ENCODE peak calls at places on chromosomes 6 and 20, in nine cellular contexts. One of them, this sample, is unnamed.

GRCh38 chr20:29119141-29119540 is 2138.3 kb upstream of the DEFB115 start:
- DNase-seq in NCI-H1105: no peak
- DNase-seq in stimulated activated CD4-positive, alpha-beta T cell treated with anti-CD3 and anti-CD28 coated beads, Interleukin-4, amount 100 ng/mL, for 24 hours: no peak
- DNase-seq in T-cell: no peak
- DNase-seq in dorsolateral prefrontal cortex: no peak
- DNase-seq in nephron progenitor cell: no peak
- DNase-seq in adipocyte: no peak
- DNase-seq in activated T-cell treated with anti-CD3 and anti-CD28 coated beads for 1 hour: no peak
- DNase-seq in non-pigmented ciliary epithelial cell: no peak
- DNase-seq in this sample: no peak

GRCh38 chr6:14661188-14661587 is 543.6 kb downstream of the CD83 start:
- DNase-seq in stimulated activated CD4-positive, alpha-beta T cell treated with anti-CD3 and anti-CD28 coated beads, Interleukin-4, amount 100 ng/mL, for 24 hours: peak
- DNase-seq in T-cell: peak
- DNase-seq in dorsolateral prefrontal cortex: no peak
- DNase-seq in nephron progenitor cell: no peak
- DNase-seq in adipocyte: no peak
- DNase-seq in NCI-H1105: no peak
- DNase-seq in activated T-cell treated with anti-CD3 and anti-CD28 coated beads for 1 hour: peak
- DNase-seq in non-pigmented ciliary epithelial cell: no peak
- DNase-seq in this sample: no peak

GRCh38 chr6:165597821-165598220 is 65.2 kb downstream of the PDE10A start:
- DNase-seq in stimulated activated CD4-positive, alpha-beta T cell treated with anti-CD3 and anti-CD28 coated beads, Interleukin-4, amount 100 ng/mL, for 24 hours: no peak
- DNase-seq in adipocyte: no peak
- DNase-seq in nephron progenitor cell: no peak
- DNase-seq in dorsolateral prefrontal cortex: no peak
- DNase-seq in activated T-cell treated with anti-CD3 and anti-CD28 coated beads for 1 hour: no peak
- DNase-seq in T-cell: no peak
- DNase-seq in non-pigmented ciliary epithelial cell: no peak
- DNase-seq in NCI-H1105: no peak
- DNase-seq in this sample: no peak

GRCh38 chr20:4997207-4997606 is 4.1 kb downstream of the SLC23A2 start:
- DNase-seq in activated T-cell treated with anti-CD3 and anti-CD28 coated beads for 1 hour: no peak
- DNase-seq in NCI-H1105: no peak
- DNase-seq in stimulated activated CD4-positive, alpha-beta T cell treated with anti-CD3 and anti-CD28 coated beads, Interleukin-4, amount 100 ng/mL, for 24 hours: no peak
- DNase-seq in T-cell: no peak
- DNase-seq in non-pigmented ciliary epithelial cell: no peak
- DNase-seq in dorsolateral prefrontal cortex: no peak
- DNase-seq in nephron progenitor cell: no peak
- DNase-seq in adipocyte: no peak
- DNase-seq in this sample: no peak

GRCh38 chr6:9481292-9482029 is 933.4 kb downstream of the TFAP2A start:
- DNase-seq in dorsolateral prefrontal cortex: no peak
- DNase-seq in stimulated activated CD4-positive, alpha-beta T cell treated with anti-CD3 and anti-CD28 coated beads, Interleukin-4, amount 100 ng/mL, for 24 hours: no peak
- DNase-seq in nephron progenitor cell: no peak
- DNase-seq in T-cell: no peak
- DNase-seq in non-pigmented ciliary epithelial cell: no peak
- DNase-seq in activated T-cell treated with anti-CD3 and anti-CD28 coated beads for 1 hour: no peak
- DNase-seq in adipocyte: peak
- DNase-seq in NCI-H1105: no peak
- DNase-seq in this sample: no peak

GRCh38 chr20:24629668-24630067 is 160.2 kb downstream of the SYNDIG1 start:
- DNase-seq in NCI-H1105: no peak
- DNase-seq in stimulated activated CD4-positive, alpha-beta T cell treated with anti-CD3 and anti-CD28 coated beads, Interleukin-4, amount 100 ng/mL, for 24 hours: no peak
- DNase-seq in T-cell: no peak
- DNase-seq in nephron progenitor cell: no peak
- DNase-seq in activated T-cell treated with anti-CD3 and anti-CD28 coated beads for 1 hour: no peak
- DNase-seq in adipocyte: peak
- DNase-seq in dorsolateral prefrontal cortex: no peak
- DNase-seq in non-pigmented ciliary epithelial cell: no peak
- DNase-seq in this sample: no peak

GRCh38 chr20:62441986-62442539 is 14.7 kb upstream of the RBBP8NL start:
- DNase-seq in non-pigmented ciliary epithelial cell: no peak
- DNase-seq in dorsolateral prefrontal cortex: no peak
- DNase-seq in nephron progenitor cell: no peak
- DNase-seq in adipocyte: no peak
- DNase-seq in T-cell: no peak
- DNase-seq in activated T-cell treated with anti-CD3 and anti-CD28 coated beads for 1 hour: no peak
- DNase-seq in stimulated activated CD4-positive, alpha-beta T cell treated with anti-CD3 and anti-CD28 coated beads, Interleukin-4, amount 100 ng/mL, for 24 hours: no peak
- DNase-seq in NCI-H1105: no peak
- DNase-seq in this sample: no peak

GRCh38 chr20:63319164-63320040 is 26.4 kb downstream of the COL20A1 start:
- DNase-seq in dorsolateral prefrontal cortex: no peak
- DNase-seq in adipocyte: no peak
- DNase-seq in nephron progenitor cell: no peak
- DNase-seq in activated T-cell treated with anti-CD3 and anti-CD28 coated beads for 1 hour: no peak
- DNase-seq in NCI-H1105: no peak
- DNase-seq in T-cell: no peak
- DNase-seq in non-pigmented ciliary epithelial cell: no peak
- DNase-seq in stimulated activated CD4-positive, alpha-beta T cell treated with anti-CD3 and anti-CD28 coated beads, Interleukin-4, amount 100 ng/mL, for 24 hours: no peak
- DNase-seq in this sample: no peak

GRCh38 chr6:16639689-16640480 is 121.4 kb downstream of the ATXN1 start:
- DNase-seq in T-cell: no peak
- DNase-seq in NCI-H1105: no peak
- DNase-seq in non-pigmented ciliary epithelial cell: peak
- DNase-seq in activated T-cell treated with anti-CD3 and anti-CD28 coated beads for 1 hour: no peak
- DNase-seq in stimulated activated CD4-positive, alpha-beta T cell treated with anti-CD3 and anti-CD28 coated beads, Interleukin-4, amount 100 ng/mL, for 24 hours: no peak
- DNase-seq in adipocyte: peak
- DNase-seq in nephron progenitor cell: no peak
- DNase-seq in dorsolateral prefrontal cortex: no peak
- DNase-seq in this sample: no peak

GRCh38 chr6:137094411-137095008 is 49.7 kb upstream of the IL20RA start:
- DNase-seq in adipocyte: peak
- DNase-seq in dorsolateral prefrontal cortex: peak
- DNase-seq in activated T-cell treated with anti-CD3 and anti-CD28 coated beads for 1 hour: peak
- DNase-seq in T-cell: peak
- DNase-seq in stimulated activated CD4-positive, alpha-beta T cell treated with anti-CD3 and anti-CD28 coated beads, Interleukin-4, amount 100 ng/mL, for 24 hours: peak
- DNase-seq in non-pigmented ciliary epithelial cell: peak
- DNase-seq in NCI-H1105: peak
- DNase-seq in nephron progenitor cell: peak
- DNase-seq in this sample: peak

GRCh38 chr6:24761193-24761835 is 13.4 kb upstream of the GMNN start:
- DNase-seq in dorsolateral prefrontal cortex: no peak
- DNase-seq in NCI-H1105: no peak
- DNase-seq in activated T-cell treated with anti-CD3 and anti-CD28 coated beads for 1 hour: no peak
- DNase-seq in T-cell: no peak
- DNase-seq in adipocyte: no peak
- DNase-seq in stimulated activated CD4-positive, alpha-beta T cell treated with anti-CD3 and anti-CD28 coated beads, Interleukin-4, amount 100 ng/mL, for 24 hours: no peak
- DNase-seq in nephron progenitor cell: peak
- DNase-seq in non-pigmented ciliary epithelial cell: no peak
- DNase-seq in this sample: no peak

GRCh38 chr6:122012576-122012975 is 386.9 kb upstream of the HSF2 start:
- DNase-seq in adipocyte: peak
- DNase-seq in activated T-cell treated with anti-CD3 and anti-CD28 coated beads for 1 hour: no peak
- DNase-seq in T-cell: no peak
- DNase-seq in stimulated activated CD4-positive, alpha-beta T cell treated with anti-CD3 and anti-CD28 coated beads, Interleukin-4, amount 100 ng/mL, for 24 hours: no peak
- DNase-seq in nephron progenitor cell: no peak
- DNase-seq in dorsolateral prefrontal cortex: no peak
- DNase-seq in non-pigmented ciliary epithelial cell: no peak
- DNase-seq in NCI-H1105: no peak
- DNase-seq in this sample: no peak

GRCh38 chr6:47780510-47781356 is 1.1 kb upstream of the OPN5 start:
- DNase-seq in nephron progenitor cell: peak
- DNase-seq in non-pigmented ciliary epithelial cell: peak
- DNase-seq in dorsolateral prefrontal cortex: no peak
- DNase-seq in stimulated activated CD4-positive, alpha-beta T cell treated with anti-CD3 and anti-CD28 coated beads, Interleukin-4, amount 100 ng/mL, for 24 hours: peak
- DNase-seq in adipocyte: peak
- DNase-seq in T-cell: peak
- DNase-seq in NCI-H1105: peak
- DNase-seq in activated T-cell treated with anti-CD3 and anti-CD28 coated beads for 1 hour: peak
- DNase-seq in this sample: peak

GRCh38 chr20:62952373-62953166 is at the start of gene SLC17A9:
- DNase-seq in NCI-H1105: no peak
- DNase-seq in nephron progenitor cell: peak
- DNase-seq in activated T-cell treated with anti-CD3 and anti-CD28 coated beads for 1 hour: no peak
- DNase-seq in dorsolateral prefrontal cortex: no peak
- DNase-seq in adipocyte: peak
- DNase-seq in T-cell: peak
- DNase-seq in non-pigmented ciliary epithelial cell: no peak
- DNase-seq in stimulated activated CD4-positive, alpha-beta T cell treated with anti-CD3 and anti-CD28 coated beads, Interleukin-4, amount 100 ng/mL, for 24 hours: no peak
- DNase-seq in this sample: no peak